ENCODE peak calls at places on chromosomes 1 and 21, in four cellular contexts. L is GM12891, S is K562, J is GM12878. W is an unnamed sample.

GRCh38 chr1:117607471-117607870 is 1.6 kb downstream of the TENT5C start:
- DNase-seq in S (peak), J (no peak), L (no peak), W (no peak)

GRCh38 chr1:97252076-97252475 is 530.5 kb downstream of the PTBP2 start:
- DNase-seq in J (no peak), S (no peak), L (no peak), W (peak)

GRCh38 chr1:167689569-167689925 is 32.2 kb upstream of the MPZL1 start:
- DNase-seq in J (no peak), L (no peak), S (no peak), W (no peak)

GRCh38 chr1:189983156-189983555 is 494.5 kb downstream of the BRINP3 start:
- DNase-seq in S (no peak), L (no peak), J (no peak), W (no peak)

GRCh38 chr1:21123287-21123961 is 53.3 kb downstream of the EIF4G3 start:
- DNase-seq in L (no peak), S (no peak), J (no peak), W (no peak)

GRCh38 chr21:44734841-44735240 is 23.5 kb upstream of the TSPEAR start:
- DNase-seq in J (no peak), S (no peak), L (no peak), W (no peak)

GRCh38 chr1:49541096-49541752 is 482.5 kb downstream of the AGBL4 start:
- DNase-seq in J (no peak), L (no peak), S (no peak), W (no peak)

GRCh38 chr1:177753655-177754054 is 216.2 kb downstream of the SEC16B start:
- DNase-seq in L (no peak), S (no peak), J (no peak), W (no peak)

GRCh38 chr1:67532452-67533216 is 102.4 kb upstream of the SERBP1 start:
- DNase-seq in J (peak), L (peak), S (peak), W (peak)

GRCh38 chr1:110864260-110864659 is 8.7 kb upstream of the CD53 start:
- DNase-seq in L (no peak), S (no peak), J (no peak), W (peak)

GRCh38 chr1:44512313-44512885 is 107.3 kb downstream of the RNF220 start:
- DNase-seq in S (no peak), L (no peak), J (no peak), W (no peak)

GRCh38 chr1:229203030-229203751 is 67.7 kb upstream of the RAB4A start:
- DNase-seq in L (no peak), S (peak), J (no peak), W (no peak)

GRCh38 chr1:50346621-50347020 is 76.6 kb downstream of the DMRTA2 start:
- DNase-seq in S (no peak), J (no peak), L (no peak), W (no peak)

GRCh38 chr1:226292874-226293552 is 16.0 kb downstream of the LIN9 start:
- DNase-seq in L (no peak), S (no peak), J (no peak), W (no peak)

GRCh38 chr1:59315529-59316433 is 18.9 kb downstream of the FGGY start:
- DNase-seq in S (no peak), J (no peak), L (no peak), W (no peak)

GRCh38 chr1:168631671-168632400 is 55.4 kb downstream of the XCL1 start:
- DNase-seq in L (no peak), J (no peak), S (no peak), W (no peak)

GRCh38 chr1:42957229-42957879 is 1.3 kb downstream of the SLC2A1 start:
- DNase-seq in S (peak), L (no peak), J (no peak), W (no peak)

GRCh38 chr21:27423073-27423472 is 456.2 kb upstream of the ADAMTS5 start:
- DNase-seq in J (no peak), S (no peak), L (no peak), W (no peak)

GRCh38 chr1:243230914-243231313 is 24.2 kb downstream of the CEP170 start:
- DNase-seq in J (no peak), S (peak), L (no peak), W (no peak)

GRCh38 chr1:226602186-226603029 is 53.8 kb downstream of the STUM start:
- DNase-seq in S (no peak), L (no peak), J (no peak), W (no peak)

GRCh38 chr21:38507374-38507942 is 9.2 kb upstream of the ERG start:
- DNase-seq in L (no peak), S (no peak), J (no peak), W (no peak)

GRCh38 chr1:229952670-229953520 is 114.1 kb upstream of the GALNT2 start:
- DNase-seq in J (no peak), L (no peak), S (no peak), W (no peak)

GRCh38 chr1:202090994-202091393 is 31.7 kb upstream of the GPR37L1 start:
- DNase-seq in L (no peak), J (no peak), S (no peak), W (no peak)

GRCh38 chr1:98702976-98703375 is 41.5 kb downstream of the SNX7 start:
- DNase-seq in S (no peak), L (no peak), J (no peak), W (no peak)

GRCh38 chr1:167132306-167133010 is 38.6 kb downstream of the STYXL2 start:
- DNase-seq in J (no peak), S (no peak), L (no peak), W (no peak)

GRCh38 chr1:212257157-212257556 is 28.1 kb upstream of the PPP2R5A start:
- DNase-seq in S (no peak), J (no peak), L (no peak), W (no peak)

GRCh38 chr1:212255705-212256307 is 29.4 kb upstream of the PPP2R5A start:
- DNase-seq in S (no peak), J (no peak), L (no peak), W (peak)

GRCh38 chr1:212254853-212255363 is 30.3 kb upstream of the PPP2R5A start:
- DNase-seq in S (no peak), L (no peak), J (no peak), W (no peak)

GRCh38 chr1:212259693-212260480 is 25.3 kb upstream of the PPP2R5A start:
- DNase-seq in J (no peak), L (no peak), S (no peak), W (no peak)

GRCh38 chr1:212256404-212256803 is 28.8 kb upstream of the PPP2R5A start:
- DNase-seq in L (no peak), S (no peak), J (no peak), W (peak)
- TF ChIP-seq SPI1 in L (peak), S (peak), J (peak), W (peak)

GRCh38 chr1:52659851-52660596 is 27.1 kb downstream of the SHISAL2A start:
- DNase-seq in S (no peak), J (no peak), L (no peak), W (no peak)

GRCh38 chr1:52659356-52659755 is 26.4 kb downstream of the SHISAL2A start:
- DNase-seq in S (no peak), L (peak), J (peak), W (peak)

GRCh38 chr1:52660807-52661206 is 27.8 kb downstream of the SHISAL2A start:
- DNase-seq in J (no peak), L (no peak), S (no peak), W (no peak)

GRCh38 chr1:52657702-52658101 is 24.7 kb downstream of the SHISAL2A start:
- DNase-seq in L (no peak), S (no peak), J (no peak), W (no peak)

GRCh38 chr1:52658795-52659194 is 25.8 kb downstream of the SHISAL2A start:
- DNase-seq in S (no peak), L (no peak), J (no peak), W (peak)
- TF ChIP-seq SPI1 in S (no peak), L (no peak), J (no peak), W (no peak)

DNA sequence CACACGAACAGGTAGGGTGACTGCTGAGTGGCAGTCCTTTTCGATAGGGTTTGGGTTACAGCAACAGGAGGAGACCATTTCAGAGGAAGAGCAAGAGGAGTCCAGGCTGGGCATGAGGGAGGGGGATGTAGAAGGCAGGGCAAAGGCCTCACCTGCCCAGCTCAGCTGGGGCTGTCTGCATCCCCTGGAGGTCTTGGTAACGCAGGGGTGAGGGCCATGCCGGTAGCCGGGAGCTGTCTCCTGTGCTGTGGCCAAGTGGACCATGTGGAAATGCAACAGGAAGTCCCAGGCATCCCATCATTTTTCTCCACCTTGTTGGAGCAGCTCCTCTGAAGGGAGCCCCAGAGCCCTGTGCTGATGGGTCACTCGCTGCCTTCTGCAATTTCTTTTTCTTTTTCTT is 105.4 kb upstream of the C1orf174 start:
- DNase-seq in L (no peak), J (no peak), S (no peak), W (no peak)
- TF ChIP-seq SPI1 in L (no peak), J (no peak), S (no peak), W (no peak)

DNA sequence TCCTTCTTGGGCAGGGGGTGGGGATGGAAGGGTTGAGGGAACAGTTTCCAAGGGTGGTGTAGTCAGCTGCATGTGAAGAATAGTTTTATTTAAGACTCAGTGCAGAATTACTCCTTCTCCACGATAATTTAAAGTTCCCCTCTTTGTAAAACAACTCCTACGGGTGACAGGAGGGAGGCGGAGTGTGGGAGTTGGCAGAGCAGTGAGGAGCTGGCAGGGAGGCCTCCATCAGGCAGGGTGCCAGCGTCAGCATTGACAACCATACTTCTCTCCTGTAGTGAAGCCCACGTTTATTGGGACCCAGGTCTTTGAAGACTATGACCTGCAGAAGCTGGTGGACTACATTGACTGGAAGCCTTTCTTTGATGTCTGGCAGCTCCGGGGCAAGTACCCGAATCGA is 93.8 kb downstream of the MTR start:
- DNase-seq in J (no peak), L (no peak), S (no peak), W (no peak)
- TF ChIP-seq SPI1 in J (no peak), L (no peak), S (no peak), W (no peak)

W was measured in HL-60.